ENCODE peak calls at places on chromosomes 12 and 14, in six cellular contexts. F is A549, G is psoas muscle, P is lower leg skin, Q is H7, X is MM.1S. I is an unnamed sample.

GRCh38 chr14:92538412-92539017 is 24.9 kb downstream of the RIN3 start:
- DNase-seq in F (no peak), G (no peak), P (no peak), Q (no peak), X (peak), I (no peak)

GRCh38 chr14:28754209-28754985 is 12.2 kb upstream of the FOXG1 start:
- DNase-seq in F (peak), G (no peak), P (no peak), Q (peak), X (peak), I (no peak)

GRCh38 chr12:129762436-129762835 is 141.4 kb downstream of the TMEM132D start:
- DNase-seq in F (no peak), G (no peak), P (no peak), Q (no peak), X (no peak), I (no peak)

GRCh38 chr14:68328509-68328908 is 464.4 kb downstream of the ZFP36L1 start:
- DNase-seq in F (no peak), G (no peak), P (no peak), Q (no peak), X (no peak), I (no peak)

GRCh38 chr14:102949062-102949800 is 26.8 kb downstream of the AMN start:
- DNase-seq in F (peak), G (peak), P (no peak), Q (no peak), X (no peak), I (no peak)

GRCh38 chr14:52789118-52789517 is 2.3 kb downstream of the GNPNAT1 start:
- DNase-seq in F (no peak), G (no peak), P (no peak), Q (no peak), X (no peak), I (no peak)

GRCh38 chr14:56814468-56815074 is 4.3 kb upstream of the OTX2 start:
- DNase-seq in F (no peak), G (no peak), P (no peak), Q (peak), X (no peak), I (no peak)

GRCh38 chr14:50985816-50986396 is 41.6 kb upstream of the PYGL start:
- DNase-seq in F (no peak), G (no peak), P (no peak), Q (peak), X (no peak), I (no peak)

GRCh38 chr14:63896278-63896720 is 43.5 kb downstream of the SYNE2 start:
- DNase-seq in F (peak), G (no peak), P (peak), Q (no peak), X (no peak), I (no peak)

GRCh38 chr14:96863327-96863985 is 66.3 kb downstream of the VRK1 start:
- DNase-seq in F (no peak), G (no peak), P (no peak), Q (no peak), X (no peak), I (no peak)

GRCh38 chr14:20429801-20430669 is 5.9 kb downstream of the KLHL33 start:
- DNase-seq in F (no peak), G (no peak), P (no peak), Q (no peak), X (no peak), I (no peak)

GRCh38 chr12:1356285-1356684 is 238.1 kb downstream of the FBXL14 start:
- DNase-seq in F (no peak), G (no peak), P (no peak), Q (no peak), X (no peak), I (no peak)

GRCh38 chr14:23160924-23161522 is 22.4 kb downstream of the SLC7A8 start:
- DNase-seq in F (peak), G (peak), P (peak), Q (peak), X (no peak), I (no peak)

GRCh38 chr14:37036669-37037341 is 135.6 kb downstream of the SLC25A21 start:
- DNase-seq in F (no peak), G (no peak), P (no peak), Q (no peak), X (peak), I (no peak)

GRCh38 chr14:75379930-75380270 is 47.9 kb upstream of the JDP2 start:
- DNase-seq in F (no peak), G (peak), P (no peak), Q (no peak), X (no peak), I (peak)

GRCh38 chr12:6277982-6278438 is 32.5 kb upstream of the PLEKHG6 start:
- DNase-seq in F (peak), G (no peak), P (peak), Q (no peak), X (peak), I (no peak)

GRCh38 chr12:27297576-27297975 is 35.1 kb upstream of the BMAL2 start:
- DNase-seq in F (no peak), G (no peak), P (no peak), Q (no peak), X (no peak), I (no peak)

GRCh38 chr12:87928046-87928445 is 101.2 kb downstream of the C12orf50 start:
- DNase-seq in F (no peak), G (no peak), P (no peak), Q (no peak), X (no peak), I (no peak)

GRCh38 chr14:96146131-96146771 is 58.4 kb upstream of the BDKRB2 start:
- DNase-seq in F (peak), G (no peak), P (no peak), Q (no peak), X (no peak), I (peak)

GRCh38 chr14:30882431-30882830 is 8.1 kb downstream of the COCH start:
- DNase-seq in F (no peak), G (no peak), P (no peak), Q (no peak), X (no peak), I (no peak)

GRCh38 chr12:66960704-66961690 is 282.1 kb upstream of the GRIP1 start:
- DNase-seq in F (no peak), G (no peak), P (no peak), Q (peak), X (no peak), I (no peak)

GRCh38 chr12:77118696-77119095 is 53.3 kb upstream of the E2F7 start:
- DNase-seq in F (no peak), G (no peak), P (no peak), Q (no peak), X (no peak), I (no peak)

GRCh38 chr12:117347588-117347987 is 13.8 kb downstream of the NOS1 start:
- DNase-seq in F (no peak), G (no peak), P (peak), Q (no peak), X (peak), I (no peak)

GRCh38 chr12:24487606-24488005 is 461.3 kb downstream of the BCAT1 start:
- DNase-seq in F (no peak), G (no peak), P (no peak), Q (no peak), X (no peak), I (no peak)

GRCh38 chr12:42135264-42135814 is 9.3 kb downstream of the GXYLT1 start:
- DNase-seq in F (no peak), G (no peak), P (no peak), Q (no peak), X (no peak), I (no peak)

GRCh38 chr12:96132819-96133218 is 61.4 kb upstream of the ELK3 start:
- DNase-seq in F (peak), G (no peak), P (no peak), Q (no peak), X (no peak), I (no peak)

GRCh38 chr12:51868821-51869489 is 18.9 kb upstream of the ANKRD33 start:
- DNase-seq in F (no peak), G (peak), P (no peak), Q (peak), X (no peak), I (no peak)

GRCh38 chr12:49133014-49133413 is 1.8 kb upstream of the TUBA1B start:
- DNase-seq in F (no peak), G (no peak), P (no peak), Q (no peak), X (no peak), I (no peak)

GRCh38 chr14:48008646-48009045 is 333.2 kb upstream of the MDGA2 start:
- DNase-seq in F (no peak), G (no peak), P (no peak), Q (no peak), X (no peak), I (no peak)

GRCh38 chr12:122517877-122518276 is 8.9 kb downstream of the RSRC2 start:
- DNase-seq in F (peak), G (no peak), P (no peak), Q (no peak), X (no peak), I (no peak)

DNA sequence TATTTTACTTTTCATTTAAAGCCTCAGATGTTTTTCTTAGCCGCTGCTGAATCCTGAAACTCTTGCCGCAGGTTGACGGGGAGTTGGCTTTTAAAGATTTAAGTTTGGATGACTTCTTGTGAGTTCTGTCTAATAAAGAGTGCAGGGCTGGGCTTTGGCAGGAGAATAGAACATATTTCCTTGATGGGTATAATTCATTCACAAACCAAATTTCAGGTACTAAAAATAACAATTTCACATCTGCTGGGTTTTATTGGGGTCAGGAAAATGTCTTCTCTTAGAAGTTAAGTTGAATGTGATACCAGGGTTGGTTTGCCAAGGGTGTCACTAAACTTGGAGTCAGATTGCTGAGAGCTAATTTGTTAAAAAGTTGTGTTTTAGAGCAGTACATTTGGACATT is 9.7 kb downstream of the SP1 start:
- DNase-seq in F (no peak), G (no peak), P (no peak), Q (no peak), X (no peak), I (no peak)
- H3K4me3 ChIP-seq in F (no peak), G (peak), P (no peak), Q (no peak), X (no peak), I (peak)

DNA sequence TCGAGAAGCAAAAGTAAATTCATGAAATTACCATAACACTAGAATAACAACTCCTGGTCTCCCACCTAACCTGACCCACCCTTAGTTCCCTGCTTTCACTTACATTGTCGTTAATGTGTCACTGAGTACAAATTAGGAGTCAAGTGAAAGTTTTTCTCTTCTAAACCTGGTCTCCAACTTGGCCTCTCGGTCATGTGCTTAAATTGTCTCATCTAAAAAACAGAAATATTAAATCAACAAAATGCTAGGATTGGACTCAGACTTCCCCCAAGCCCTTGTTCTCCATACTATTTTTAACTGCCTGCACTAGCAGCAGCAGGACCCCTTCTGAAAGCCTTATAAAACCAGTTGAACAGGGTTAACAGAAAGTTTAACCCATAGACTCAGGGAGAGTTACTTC is 1.8 kb upstream of the BTG1 start:
- DNase-seq in F (no peak), G (no peak), P (no peak), Q (no peak), X (peak), I (no peak)
- H3K4me3 ChIP-seq in F (peak), G (peak), P (no peak), Q (no peak), X (peak), I (peak)

GRCh38 chr12:4276524-4277204 is 3.1 kb downstream of the CCND2 start:
- DNase-seq in F (peak), G (peak), P (peak), Q (peak), X (peak), I (no peak)
- H3K4me3 ChIP-seq in F (no peak), G (peak), P (no peak), Q (peak), X (peak), I (peak)

GRCh38 chr14:105074601-105075053 is 9.4 kb upstream of the GPR132 start:
- DNase-seq in F (no peak), G (peak), P (peak), Q (peak), X (no peak), I (no peak)

GRCh38 chr14:105077649-105077995 is 12.4 kb upstream of the GPR132 start:
- DNase-seq in F (no peak), G (no peak), P (no peak), Q (peak), X (no peak), I (peak)

GRCh38 chr14:105076805-105077648 is 11.8 kb upstream of the GPR132 start:
- DNase-seq in F (no peak), G (no peak), P (no peak), Q (peak), X (no peak), I (no peak)

GRCh38 chr14:105075364-105076295 is 10.4 kb upstream of the GPR132 start:
- DNase-seq in F (no peak), G (peak), P (peak), Q (peak), X (peak), I (no peak)

DNA sequence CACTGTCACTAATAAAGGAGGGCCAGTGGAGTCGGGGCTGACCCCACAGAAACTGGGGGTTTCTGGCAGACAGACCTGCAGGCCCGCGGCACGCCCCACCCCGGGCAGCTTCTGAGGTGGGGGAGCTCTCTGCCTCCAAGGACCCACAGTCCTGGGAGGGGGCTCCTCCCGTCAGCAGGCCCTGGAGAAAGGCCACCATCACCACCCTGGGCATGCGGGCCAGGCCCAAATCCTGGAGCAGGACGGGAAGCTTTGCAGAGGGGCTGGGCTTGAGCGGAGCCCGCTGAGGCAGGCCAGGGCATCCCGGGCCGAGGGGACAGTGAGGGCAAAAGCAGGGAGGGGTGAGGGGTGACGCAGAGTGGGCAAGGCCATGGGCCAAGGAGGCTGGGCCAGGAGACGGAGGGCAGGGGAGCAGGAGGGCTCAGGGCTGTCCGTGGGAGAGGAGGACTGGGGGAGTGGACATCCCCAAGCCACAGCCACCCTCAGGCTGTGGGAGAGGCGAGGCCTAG is 11.1 kb upstream of the GPR132 start:
- DNase-seq in F (no peak), G (no peak), P (no peak), Q (peak), X (no peak), I (no peak)
- H3K4me3 ChIP-seq in F (no peak), G (no peak), P (no peak), Q (no peak), X (no peak), I (no peak)